ENCODE peak calls at places on chromosomes 12 and 14, in five cellular contexts. N is mesenchymal stem cell; V is tibial artery; X is breast epithelium; D is CD8-positive, alpha-beta memory T cell. G is an unnamed sample. For H3K4me1, the result is how much of the 10 kb centered on the place peaks cover.

GRCh38 chr14:101541063-101541462 is 20.2 kb upstream of the DIO3 start:
- DNase-seq in N (no peak), V (no peak), X (no peak), D (no peak), G (no peak)

GRCh38 chr12:98397323-98398105 is 117.9 kb upstream of the TMPO start:
- DNase-seq in N (peak), V (peak), X (peak), D (peak), G (peak)

GRCh38 chr12:4817813-4818212 is 91.9 kb upstream of the KCNA1 start:
- DNase-seq in N (no peak), V (no peak), X (no peak), D (no peak), G (no peak)

GRCh38 chr14:34833545-34834523 is 41.3 kb downstream of the BAZ1A start:
- DNase-seq in N (peak), V (no peak), X (no peak), D (no peak), G (no peak)

GRCh38 chr12:30626847-30627246 is 68.8 kb downstream of the IPO8 start:
- DNase-seq in N (no peak), V (no peak), X (no peak), D (no peak), G (no peak)

GRCh38 chr14:92938235-92938875 is 15.4 kb downstream of the CHGA start:
- DNase-seq in N (no peak), V (no peak), X (no peak), D (no peak), G (no peak)

GRCh38 chr12:108649668-108650067 is 16.0 kb upstream of the SELPLG start:
- DNase-seq in N (peak), V (no peak), X (no peak), D (no peak), G (no peak)

GRCh38 chr12:127893875-127894635 is 372.9 kb upstream of the TMEM132C start:
- DNase-seq in N (no peak), V (no peak), X (no peak), D (no peak), G (no peak)

GRCh38 chr14:50055461-50056228 is 60.7 kb downstream of the VCPKMT start:
- DNase-seq in N (no peak), V (peak), X (no peak), D (no peak), G (no peak)

GRCh38 chr14:91105673-91106072 is 8.2 kb upstream of the DGLUCY start:
- DNase-seq in N (no peak), V (no peak), X (no peak), D (no peak), G (no peak)

GRCh38 chr12:52232233-52232915 is 669 bp upstream of the KRT7 start:
- DNase-seq in N (no peak), V (no peak), X (no peak), D (no peak), G (no peak)
- H3K4me1 ChIP-seq in N (half or more), V (under half), X (under half), D (under half), G (under half)

DNA sequence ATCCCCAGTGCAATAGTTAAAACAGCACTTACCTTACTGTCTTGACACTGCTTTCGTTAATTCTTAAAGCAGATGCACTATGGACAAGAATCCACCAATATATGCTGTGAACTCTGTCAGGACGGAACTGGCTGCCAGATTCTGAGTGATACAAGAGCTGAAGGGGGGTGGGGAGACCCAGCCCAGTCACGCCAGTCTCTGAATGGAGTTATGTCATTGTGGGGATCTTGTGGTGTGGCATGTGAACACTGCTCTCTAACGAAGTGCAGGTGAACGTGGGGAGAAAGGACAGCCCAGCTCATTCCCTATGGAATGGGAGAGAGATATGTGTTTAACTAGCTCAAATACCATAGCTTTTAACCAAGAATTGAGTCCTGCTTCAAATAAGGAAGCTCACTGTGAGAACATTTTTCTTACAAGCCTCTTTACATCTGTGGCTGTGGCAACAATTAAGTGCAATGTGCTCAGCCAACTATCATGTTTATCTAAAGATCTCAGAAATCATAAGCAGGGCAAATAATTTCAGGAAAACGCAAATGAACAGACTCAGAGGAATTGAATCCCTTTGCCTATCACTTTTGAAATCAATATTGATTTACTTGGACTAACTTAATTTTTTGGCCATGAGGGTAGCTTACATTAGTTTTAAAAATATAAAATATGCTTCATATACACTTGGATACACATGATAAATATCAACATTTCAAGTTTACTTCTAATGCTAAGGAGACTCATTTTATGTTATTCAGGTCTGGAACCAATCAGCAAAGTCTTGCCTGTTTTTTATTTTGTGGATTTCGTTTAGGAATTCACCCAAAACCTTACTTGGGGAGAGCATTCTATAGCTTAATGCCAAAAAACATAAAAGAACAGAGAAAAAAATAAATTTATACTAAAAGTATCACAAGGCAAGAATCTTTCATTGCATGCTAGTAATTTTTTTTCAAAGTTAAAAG is at the start of gene LUM:
- DNase-seq in N (peak), V (peak), X (no peak), D (no peak), G (no peak)
- H3K4me3 ChIP-seq in N (no peak), V (peak), X (peak), D (no peak), G (no peak)

GRCh38 chr14:69741055-69741454 is 25.9 kb upstream of the SRSF5 start:
- DNase-seq in N (no peak), V (no peak), X (no peak), D (no peak), G (no peak)
- H3K4me1 ChIP-seq in N (under half), V (under half), X (under half), D (under half), G (under half)

DNA sequence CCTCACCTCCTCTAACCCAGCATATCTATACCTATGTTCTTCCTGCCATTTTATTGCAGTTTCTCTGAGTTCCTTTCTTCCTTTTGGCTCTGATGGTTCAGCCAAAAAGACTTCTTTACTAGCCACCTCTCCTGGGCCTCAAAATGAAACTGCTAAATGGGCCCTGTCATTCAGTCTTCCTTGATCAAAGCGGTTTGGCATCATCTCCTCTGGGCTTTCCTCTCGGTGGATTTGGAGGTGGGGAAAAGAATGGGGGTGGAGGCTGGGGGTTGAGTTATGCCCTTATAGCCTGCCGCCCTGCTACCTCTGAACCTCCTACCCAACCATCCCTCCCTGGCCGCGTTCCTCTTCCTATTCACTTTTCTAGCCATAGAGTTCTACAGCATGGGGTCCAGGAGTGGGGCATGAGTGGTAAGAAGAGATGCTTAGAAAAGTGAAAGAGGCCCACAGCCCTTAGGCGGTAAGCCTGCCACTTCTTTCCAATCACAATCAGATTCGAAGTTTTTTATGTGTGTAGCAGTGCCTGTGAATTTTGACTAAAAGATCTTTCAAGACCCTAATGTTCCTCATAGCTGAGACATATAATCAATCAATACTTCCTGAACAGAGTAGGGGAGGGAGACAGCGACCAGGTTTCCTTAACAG is 2.5 kb downstream of the AJUBA start:
- DNase-seq in N (no peak), V (no peak), X (no peak), D (no peak), G (no peak)
- H3K4me3 ChIP-seq in N (peak), V (peak), X (peak), D (no peak), G (no peak)

DNA sequence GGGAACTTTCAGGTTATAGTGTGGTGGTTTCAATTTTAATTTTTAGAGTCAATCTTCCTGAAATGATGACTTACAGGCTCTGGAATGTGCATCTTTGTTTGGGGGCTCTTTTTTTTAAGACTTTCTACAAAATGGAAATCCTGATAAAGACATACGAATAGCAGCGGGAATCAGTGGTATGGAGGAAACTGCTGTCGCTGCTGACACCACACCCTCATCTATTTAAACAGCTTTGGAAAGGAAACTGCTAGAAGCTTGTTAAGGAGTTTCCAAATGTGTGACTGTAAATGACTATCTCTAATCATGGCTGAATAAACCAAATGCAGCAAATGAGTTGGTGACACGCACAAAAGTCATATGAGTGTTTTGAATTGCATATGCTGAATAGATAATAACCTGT is 188.4 kb downstream of the EGLN3 start:
- DNase-seq in N (no peak), V (no peak), X (no peak), D (no peak), G (no peak)
- H3K4me1 ChIP-seq in N (under half), V (under half), X (under half), D (under half), G (under half)

GRCh38 chr14:105864651-105865265 is 338.4 kb downstream of the TMEM121 start:
- DNase-seq in N (no peak), V (peak), X (peak), D (no peak), G (no peak)
- H3K4me3 ChIP-seq in N (no peak), V (no peak), X (no peak), D (no peak), G (no peak)

GRCh38 chr12:49626836-49627235 is 3.5 kb downstream of the PRPF40B start:
- DNase-seq in N (no peak), V (no peak), X (no peak), D (no peak), G (no peak)
- H3K4me1 ChIP-seq in N (under half), V (under half), X (under half), D (under half), G (under half)

DNA sequence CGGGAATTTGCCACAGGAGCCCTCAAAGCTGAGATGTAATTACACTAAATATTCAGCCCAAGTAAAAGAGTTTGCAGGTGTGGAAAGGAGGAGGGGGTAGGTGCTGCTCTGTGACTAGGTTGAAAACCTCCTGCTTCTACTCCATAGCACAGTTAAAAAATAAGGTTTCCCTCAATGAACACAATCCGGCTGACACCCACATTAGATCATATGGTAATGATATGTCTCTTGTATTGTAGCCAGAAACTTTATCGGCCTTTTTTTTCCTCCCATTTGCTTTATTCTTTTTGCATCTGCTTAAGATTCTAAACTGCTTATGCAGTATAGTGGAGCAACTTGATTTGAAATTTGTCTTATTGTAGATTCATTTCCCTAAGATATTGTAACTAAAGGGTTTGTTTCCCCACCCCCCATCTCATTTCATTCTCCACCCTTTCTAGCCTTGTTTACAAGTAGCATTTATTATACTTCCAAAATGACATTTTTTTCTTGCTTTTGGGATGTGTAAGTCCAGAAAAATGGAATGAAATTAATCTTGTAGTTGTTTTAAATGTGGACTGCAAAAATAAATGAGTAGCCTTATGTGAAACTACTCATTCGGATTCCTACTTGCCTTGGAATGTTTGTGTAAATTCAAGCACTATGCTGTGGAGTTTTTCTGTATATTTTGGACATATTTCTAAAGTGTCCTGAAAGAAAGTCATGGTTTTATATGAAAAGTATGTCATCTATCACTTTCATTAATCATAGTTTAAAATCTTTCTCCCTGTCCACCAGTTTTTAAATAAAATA is at the start of gene DCN:
- DNase-seq in N (no peak), V (no peak), X (no peak), D (no peak), G (no peak)
- H3K4me3 ChIP-seq in N (no peak), V (peak), X (peak), D (no peak), G (no peak)

GRCh38 chr12:117527480-117527857 is 166.0 kb upstream of the NOS1 start:
- DNase-seq in N (no peak), V (no peak), X (no peak), D (no peak), G (no peak)

GRCh38 chr12:117522559-117522958 is 161.1 kb upstream of the NOS1 start:
- DNase-seq in N (no peak), V (no peak), X (no peak), D (no peak), G (no peak)

GRCh38 chr12:117526756-117527479 is 165.5 kb upstream of the NOS1 start:
- DNase-seq in N (no peak), V (no peak), X (no peak), D (no peak), G (no peak)

GRCh38 chr12:117525766-117526165 is 164.3 kb upstream of the NOS1 start:
- DNase-seq in N (no peak), V (no peak), X (no peak), D (no peak), G (no peak)

DNA sequence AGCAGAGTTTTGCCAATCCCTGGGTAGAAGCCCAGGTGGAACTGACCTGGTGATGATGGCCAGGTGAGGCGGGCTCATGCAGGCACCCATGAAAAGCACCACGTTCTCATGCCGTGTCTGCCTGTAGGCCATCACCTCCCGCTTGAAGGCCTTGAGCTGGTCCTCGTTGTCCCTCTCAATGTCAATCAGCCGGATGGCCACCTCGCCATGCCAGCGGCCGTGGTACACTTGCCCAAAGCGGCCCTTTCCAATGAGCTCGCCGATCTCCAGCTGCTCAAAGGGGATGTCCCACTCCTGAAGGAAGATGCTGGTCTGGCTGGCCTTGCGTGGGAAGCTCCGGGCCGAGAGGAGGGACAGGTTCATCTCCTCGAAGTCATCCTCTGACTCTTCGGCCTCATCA is 163.4 kb upstream of the NOS1 start:
- DNase-seq in N (no peak), V (no peak), X (no peak), D (no peak), G (no peak)
- H3K4me1 ChIP-seq in N (under half), V (under half), X (under half), D (under half), G (under half)